ENCODE peak calls at places on chromosomes 16 and 17, in four cellular contexts. E, Z, W and P are unnamed samples.

GRCh38 chr17:50117202-50118040 is 12.5 kb downstream of the SAMD14 start:
- DNase-seq in E (peak; percentile 51), Z (peak; percentile 82), W (peak; percentile 68), P (no peak)

GRCh38 chr16:85194528-85195270 is 82.4 kb upstream of the CIBAR2 start:
- DNase-seq in E (no peak), Z (no peak), W (no peak), P (no peak)

GRCh38 chr16:67516296-67517177 is 12.1 kb upstream of the RIPOR1 start:
- DNase-seq in E (no peak), Z (no peak), W (no peak), P (no peak)

GRCh38 chr17:35540589-35541404 is 3.3 kb upstream of the SLFN12L start:
- DNase-seq in E (no peak), Z (no peak), W (no peak), P (no peak)

GRCh38 chr16:29825145-29826044 is 5.1 kb downstream of the MVP start:
- DNase-seq in E (no peak), Z (peak; percentile 39), W (no peak), P (no peak)

GRCh38 chr16:74304164-74304834 is 7.7 kb downstream of the PSMD7 start:
- DNase-seq in E (peak; percentile 20), Z (no peak), W (no peak), P (no peak)

GRCh38 chr16:30124985-30125379 is 2.0 kb upstream of the MAPK3 start:
- DNase-seq in E (no peak), Z (no peak), W (no peak), P (no peak)

GRCh38 chr16:72422308-72422897 is 250.4 kb upstream of the PMFBP1 start:
- DNase-seq in E (no peak), Z (no peak), W (no peak), P (no peak)

GRCh38 chr17:48930435-48930873 is 14.2 kb downstream of the SNF8 start:
- DNase-seq in E (peak; percentile 66), Z (no peak), W (no peak), P (no peak)

GRCh38 chr16:87790278-87791023 is 24.7 kb upstream of the KLHDC4 start:
- DNase-seq in E (no peak), Z (no peak), W (no peak), P (no peak)

GRCh38 chr16:10930755-10931093 is 11.5 kb downstream of the DEXI start:
- DNase-seq in E (no peak), Z (no peak), W (no peak), P (no peak)

GRCh38 chr17:50815400-50815799 is 20.0 kb upstream of the WFIKKN2 start:
- DNase-seq in E (no peak), Z (no peak), W (no peak), P (no peak)

GRCh38 chr17:9676742-9677387 is 31.5 kb downstream of the USP43 start:
- DNase-seq in E (peak; percentile 32), Z (no peak), W (peak; percentile 91), P (peak; percentile 92)

GRCh38 chr17:6286239-6286638 is 148.7 kb downstream of the AIPL1 start:
- DNase-seq in E (peak; percentile 4), Z (peak; percentile 34), W (peak; percentile 40), P (no peak)

GRCh38 chr17:226773-227580 is 45.5 kb upstream of the DOC2B start:
- DNase-seq in E (no peak), Z (no peak), W (no peak), P (no peak)

GRCh38 chr16:89422905-89423630 is 67.3 kb downstream of the ANKRD11 start:
- DNase-seq in E (peak; percentile 92), Z (no peak), W (no peak), P (no peak)

GRCh38 chr17:50837980-50838954 is 2.9 kb downstream of the WFIKKN2 start:
- DNase-seq in E (no peak), Z (no peak), W (no peak), P (no peak)

GRCh38 chr17:1229354-1229890 is 40.8 kb upstream of the BHLHA9 start:
- DNase-seq in E (no peak), Z (peak; percentile 61), W (no peak), P (no peak)

GRCh38 chr16:2487903-2488531 is 13.1 kb downstream of the TBC1D24 start:
- DNase-seq in E (no peak), Z (no peak), W (no peak), P (no peak)

GRCh38 chr17:39921323-39921722 is 2.9 kb upstream of the GSDMB start:
- DNase-seq in E (no peak), Z (no peak), W (no peak), P (no peak)

GRCh38 chr17:10875984-10876555 is 38.2 kb upstream of the PIRT start:
- DNase-seq in E (peak; percentile 40), Z (peak; percentile 42), W (peak; percentile 36), P (peak; percentile 30)

GRCh38 chr17:10871914-10872313 is 34.0 kb upstream of the PIRT start:
- DNase-seq in E (no peak), Z (no peak), W (no peak), P (no peak)

GRCh38 chr17:10875411-10875810 is 37.5 kb upstream of the PIRT start:
- DNase-seq in E (no peak), Z (peak; percentile 10), W (no peak), P (no peak)

DNA sequence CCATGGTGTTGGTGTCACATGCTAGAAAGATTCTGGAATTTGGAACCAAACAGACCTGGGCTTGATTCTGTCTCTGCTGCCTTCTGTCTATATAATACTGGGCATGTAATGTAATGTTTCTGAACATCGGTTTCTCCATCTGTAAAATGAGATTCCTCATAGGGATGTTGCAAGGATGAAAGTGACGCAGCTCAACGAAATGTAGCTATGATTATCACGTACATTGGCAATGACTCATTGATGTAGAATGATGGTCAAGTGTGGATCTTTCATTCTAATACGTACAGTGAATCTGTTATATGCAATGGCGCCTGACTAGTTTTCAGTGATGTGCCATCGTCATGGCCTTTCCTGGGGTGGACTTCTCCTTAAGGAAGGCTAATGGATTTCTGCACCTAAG is 32.8 kb upstream of the PIRT start:
- DNase-seq in E (no peak), Z (no peak), W (no peak), P (no peak)
- TF ChIP-seq CTCF in E (no peak), Z (no peak), W (no peak), P (no peak)

GRCh38 chr17:64155751-64156544 is 26.0 kb upstream of the ERN1 start:
- DNase-seq in E (peak; percentile 98), Z (no peak), W (no peak), P (no peak)

GRCh38 chr17:64158411-64158810 is 28.5 kb upstream of the ERN1 start:
- DNase-seq in E (no peak), Z (no peak), W (no peak), P (no peak)

GRCh38 chr17:64155090-64155630 is 25.2 kb upstream of the ERN1 start:
- DNase-seq in E (no peak), Z (no peak), W (no peak), P (no peak)

GRCh38 chr17:64157669-64158180 is 27.8 kb upstream of the ERN1 start:
- DNase-seq in E (no peak), Z (no peak), W (no peak), P (no peak)

GRCh38 chr17:64156670-64157069 is 26.7 kb upstream of the ERN1 start:
- DNase-seq in E (no peak), Z (no peak), W (no peak), P (no peak)
- TF ChIP-seq SIN3A in E (no peak), Z (no peak), W (no peak), P (no peak)

GRCh38 chr16:4679854-4680636 is 13.3 kb upstream of the NUDT16L1 start:
- DNase-seq in E (no peak), Z (no peak), W (no peak), P (no peak)
- TF ChIP-seq TCF7L2 in E (no peak), Z (no peak), W (no peak), P (no peak)

GRCh38 chr17:4017377-4017776 is 53.1 kb upstream of the ATP2A3 start:
- DNase-seq in E (no peak), Z (peak; percentile 20), W (no peak), P (no peak)
- TF ChIP-seq CTCF in E (peak; percentile 44), Z (peak; percentile 48), W (peak; percentile 52), P (peak; percentile 61)

DNA sequence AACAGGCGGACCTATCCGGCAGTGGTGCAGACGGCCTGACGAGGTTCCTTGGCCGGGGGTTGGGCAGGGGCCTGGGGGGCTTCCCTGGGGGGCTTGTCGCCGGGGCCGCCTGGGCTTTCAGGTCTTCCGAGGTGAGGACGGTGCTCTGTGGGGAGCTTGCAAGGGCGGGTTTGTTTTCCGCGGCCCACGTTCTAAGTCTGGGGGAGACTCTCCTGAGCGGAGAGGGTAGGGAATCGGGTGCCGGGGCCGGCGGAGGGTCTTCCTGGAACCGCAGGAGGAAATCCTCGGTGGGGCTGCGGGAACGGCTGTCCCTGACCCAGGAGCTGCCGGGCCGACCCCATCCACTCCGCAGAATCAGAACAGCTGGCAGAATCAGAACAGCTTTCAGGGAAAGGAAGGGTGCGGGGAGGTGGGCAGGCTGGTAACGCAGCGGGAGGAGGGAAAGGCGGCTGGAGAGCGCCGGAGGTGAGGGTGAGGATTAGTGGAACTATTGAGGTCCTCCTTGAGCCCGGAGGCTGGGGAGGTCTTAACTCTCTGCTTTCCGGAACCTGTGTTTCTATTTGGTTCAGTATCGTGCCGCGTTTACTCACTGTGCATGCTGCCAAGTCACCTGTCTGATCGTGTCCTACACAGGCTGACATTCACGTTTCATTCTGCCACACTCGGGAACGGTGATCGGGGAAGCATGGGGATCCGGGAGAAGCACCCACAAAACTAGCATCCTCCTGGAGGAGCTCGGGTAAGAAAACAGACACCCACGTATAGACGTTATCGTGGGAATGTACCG is 28.9 kb downstream of the CPSF4L start:
- DNase-seq in E (no peak), Z (peak; percentile 44), W (no peak), P (no peak)
- TF ChIP-seq SIN3A in E (peak; percentile 27), Z (no peak), W (no peak), P (peak; percentile 70)

GRCh38 chr17:82065638-82066303 is at the start of gene DUS1L:
- DNase-seq in E (no peak), Z (peak; percentile 91), W (no peak), P (no peak)
- TF ChIP-seq TCF7L2 in E (no peak), Z (no peak), W (peak; percentile 75), P (peak; percentile 54)

GRCh38 chr16:31568577-31569359 is 41.1 kb downstream of the AHSP start:
- DNase-seq in E (no peak), Z (no peak), W (no peak), P (no peak)
- TF ChIP-seq CTCF in E (no peak), Z (no peak), W (no peak), P (no peak)

GRCh38 chr16:80347900-80348299 is 192.9 kb upstream of the DYNLRB2 start:
- DNase-seq in E (no peak), Z (no peak), W (no peak), P (no peak)
- TF ChIP-seq SIN3A in E (no peak), Z (no peak), W (no peak), P (no peak)